ENCODE peak calls at places on chromosome 13, in seven cellular contexts. W, P, K, X, R, Y and E are unnamed samples.

GRCh38 chr13:47594833-47595232 is 406.2 kb downstream of the SUCLA2 start:
- DNase-seq in X (no peak), R (peak; percentile 12), P (no peak), W (no peak), K (no peak), Y (peak; percentile 7), E (no peak)

GRCh38 chr13:26983533-26984315 is 187.9 kb downstream of the USP12 start:
- DNase-seq in X (no peak), P (peak; percentile 41), K (no peak), Y (no peak), W (no peak), R (no peak), E (no peak)

GRCh38 chr13:30982506-30982905 is 50.0 kb downstream of the TEX26 start:
- DNase-seq in K (no peak), X (no peak), P (no peak), Y (no peak), R (no peak), W (no peak), E (no peak)

GRCh38 chr13:59368652-59369051 is 795.1 kb downstream of the DIAPH3 start:
- DNase-seq in R (no peak), P (no peak), W (no peak), X (no peak), K (no peak), Y (no peak), E (no peak)

GRCh38 chr13:73599232-73600128 is 534.7 kb downstream of the KLF12 start:
- DNase-seq in K (no peak), X (no peak), W (no peak), P (no peak), R (no peak), Y (no peak), E (no peak)

GRCh38 chr13:85379991-85380390 is 419.2 kb downstream of the SLITRK6 start:
- DNase-seq in W (no peak), Y (no peak), P (no peak), R (peak; percentile 11), X (no peak), K (no peak), E (no peak)

GRCh38 chr13:102847272-102848234 is 1.7 kb downstream of the ERCC5 start:
- DNase-seq in X (peak; percentile 19), P (peak; percentile 73), W (no peak), R (peak; percentile 34), Y (peak; percentile 68), K (no peak), E (no peak)

GRCh38 chr13:26584713-26585112 is 27.2 kb downstream of the WASF3 start:
- DNase-seq in P (peak; percentile 84), R (no peak), Y (peak; percentile 82), W (no peak), X (no peak), K (no peak), E (no peak)

GRCh38 chr13:75202981-75203380 is 279.0 kb downstream of the TBC1D4 start:
- DNase-seq in Y (no peak), P (no peak), W (no peak), K (no peak), R (no peak), X (no peak), E (no peak)

GRCh38 chr13:29577135-29578051 is 18.1 kb downstream of the SLC7A1 start:
- DNase-seq in K (no peak), P (no peak), X (no peak), R (no peak), W (peak; percentile 26), Y (peak; percentile 59), E (no peak)

GRCh38 chr13:75135325-75135825 is 346.6 kb downstream of the TBC1D4 start:
- DNase-seq in P (peak; percentile 94), Y (peak; percentile 96), X (no peak), K (no peak), W (no peak), R (no peak), E (no peak)

GRCh38 chr13:98798849-98799645 is 46.6 kb upstream of the SLC15A1 start:
- DNase-seq in Y (peak; percentile 88), R (no peak), K (no peak), P (peak; percentile 97), X (no peak), W (no peak), E (no peak)

DNA sequence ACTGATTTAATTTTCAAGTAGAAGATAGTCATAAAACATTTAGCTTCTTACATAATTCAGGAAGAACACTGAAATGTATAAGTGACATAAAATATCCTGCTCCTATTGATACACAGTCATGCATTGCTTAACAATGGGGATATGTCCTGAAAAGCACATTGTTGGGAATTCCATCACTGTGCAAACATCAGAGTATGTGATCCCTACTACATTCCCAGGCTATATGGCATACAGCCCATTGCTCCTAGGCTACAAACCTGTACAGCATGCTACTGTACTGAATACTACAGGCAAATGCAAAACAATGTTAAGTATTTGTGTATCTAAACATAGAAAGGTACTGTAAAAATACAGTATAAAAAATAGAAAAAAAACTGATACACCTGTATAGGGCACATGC is 723.9 kb upstream of the ARGLU1 start:
- DNase-seq in X (no peak), K (no peak), Y (no peak), R (no peak), W (no peak), P (no peak), E (no peak)
- TF ChIP-seq CTCF in X (no peak), K (no peak), Y (no peak), R (no peak), W (no peak), P (no peak), E (no peak)

GRCh38 chr13:109764474-109765292 is 21.7 kb downstream of the IRS2 start:
- DNase-seq in R (no peak), X (no peak), K (no peak), Y (peak; percentile 87), P (no peak), W (no peak), E (no peak)
- TF ChIP-seq CTCF in R (no peak), X (peak; percentile 23), K (no peak), Y (peak; percentile 5), P (no peak), W (no peak), E (no peak)

GRCh38 chr13:78806457-78806856 is 147.5 kb upstream of the OBI1 start:
- DNase-seq in K (no peak), P (no peak), Y (no peak), R (no peak), X (no peak), W (no peak), E (peak; percentile 12)
- TF ChIP-seq CTCF in K (peak; percentile 49), P (peak; percentile 44), Y (no peak), R (peak; percentile 44), X (peak; percentile 48), W (no peak), E (peak; percentile 78)

GRCh38 chr13:109899748-109900147 is 113.4 kb upstream of the IRS2 start:
- DNase-seq in Y (no peak), K (no peak), W (no peak), P (no peak), R (no peak), X (no peak), E (no peak)
- TF ChIP-seq CTCF in Y (no peak), K (no peak), W (no peak), P (no peak), R (no peak), X (no peak), E (no peak)

GRCh38 chr13:41746259-41746658 is 214.7 kb downstream of the VWA8 start:
- DNase-seq in P (peak; percentile 54), Y (peak; percentile 81), K (no peak), W (no peak), X (peak; percentile 39), R (no peak), E (no peak)

GRCh38 chr13:41751277-41751676 is 209.6 kb downstream of the VWA8 start:
- DNase-seq in P (peak; percentile 89), K (no peak), W (no peak), X (no peak), R (no peak), Y (peak; percentile 44), E (no peak)

GRCh38 chr13:41756198-41756885 is 204.6 kb downstream of the VWA8 start:
- DNase-seq in K (no peak), P (no peak), X (no peak), Y (no peak), R (peak; percentile 6), W (no peak), E (no peak)

DNA sequence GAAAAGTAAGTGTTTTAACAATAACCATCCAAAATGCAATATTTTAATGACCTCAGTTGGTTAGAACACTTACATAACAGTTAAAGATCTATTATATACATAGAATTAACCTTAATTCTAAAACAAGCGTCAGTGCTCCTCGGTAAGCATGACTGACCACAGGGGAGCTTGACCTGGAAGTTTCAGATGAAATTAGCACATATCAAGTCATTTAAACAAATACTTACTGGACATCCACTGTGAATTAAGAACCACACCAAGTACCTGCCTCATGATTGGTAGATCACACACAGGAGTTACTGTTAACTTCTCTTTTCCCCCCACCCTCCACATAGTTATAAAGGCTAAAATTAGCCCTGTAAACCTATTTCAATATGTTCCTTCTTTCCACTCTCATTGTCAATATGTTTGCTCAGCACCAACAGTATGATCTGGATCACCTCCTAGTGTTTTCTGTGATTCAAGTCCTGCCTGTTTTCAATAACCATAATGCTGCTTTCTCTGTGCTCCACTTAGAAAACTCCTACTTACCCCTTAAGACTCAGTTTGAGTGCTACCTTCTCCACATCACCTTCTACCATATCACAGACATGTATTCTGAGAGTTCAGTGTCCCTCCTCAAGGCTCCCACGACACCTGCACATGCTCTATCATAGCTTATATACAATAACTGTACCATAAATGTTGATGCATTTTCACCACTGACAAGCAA is 209.0 kb downstream of the VWA8 start:
- DNase-seq in R (no peak), X (no peak), K (no peak), P (no peak), Y (no peak), W (no peak), E (no peak)
- TF ChIP-seq CTCF in R (no peak), X (no peak), K (no peak), P (no peak), Y (no peak), W (no peak), E (no peak)

GRCh38 chr13:50188696-50189095 is 173.5 kb downstream of the KCNRG start:
- DNase-seq in P (no peak), R (no peak), X (no peak), W (no peak), K (no peak), Y (no peak), E (no peak)

GRCh38 chr13:50192272-50192813 is 177.1 kb downstream of the KCNRG start:
- DNase-seq in W (no peak), Y (peak; percentile 28), P (no peak), X (no peak), R (no peak), K (no peak), E (no peak)

GRCh38 chr13:50187352-50188029 is 172.2 kb downstream of the KCNRG start:
- DNase-seq in K (no peak), Y (no peak), R (no peak), X (no peak), W (no peak), P (no peak), E (no peak)

GRCh38 chr13:50191004-50191403 is 175.8 kb downstream of the KCNRG start:
- DNase-seq in P (no peak), K (no peak), Y (no peak), W (no peak), X (no peak), R (no peak), E (no peak)

DNA sequence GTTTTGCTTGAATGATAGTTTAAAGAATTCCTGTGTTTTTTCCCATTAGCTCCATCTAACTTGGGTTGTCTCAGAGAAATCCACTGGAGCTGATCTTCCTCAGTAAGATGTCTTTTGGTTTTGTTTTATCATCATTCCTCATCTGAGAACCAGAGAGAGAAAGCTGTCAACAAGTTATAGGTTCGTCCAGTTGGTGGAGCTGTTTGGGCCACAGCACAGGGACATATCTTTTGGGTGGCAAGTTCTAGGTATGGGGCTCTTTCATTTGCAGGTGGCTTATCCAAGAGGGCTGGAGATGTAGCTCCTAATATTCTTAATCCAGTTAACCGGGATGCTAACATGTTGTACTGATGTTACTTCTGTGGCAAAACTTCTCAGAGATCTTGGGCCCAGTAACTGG is 174.2 kb downstream of the KCNRG start:
- DNase-seq in X (no peak), K (no peak), R (no peak), W (no peak), Y (no peak), P (no peak), E (no peak)
- TF ChIP-seq CTCF in X (peak; percentile 2), K (peak; percentile 28), R (peak; percentile 44), W (no peak), Y (no peak), P (no peak), E (no peak)